ENCODE peak calls at places on chromosomes 3 and 15, in six cellular contexts. S is pancreas, W is Peyer's patch, U is RPMI7951, L is amniotic stem cell, N is suprapubic skin. M is an unnamed sample.

GRCh38 chr3:7074217-7074616 is 213.3 kb downstream of the GRM7 start:
- DNase-seq in S (no peak), W (no peak), U (no peak), L (no peak), N (no peak), M (no peak)

GRCh38 chr3:37990527-37990926 is at the start of gene VILL:
- DNase-seq in S (peak), W (peak), U (no peak), L (no peak), N (peak), M (no peak)

GRCh38 chr3:38617586-38617985 is 31.9 kb downstream of the SCN5A start:
- DNase-seq in S (no peak), W (no peak), U (no peak), L (no peak), N (no peak), M (no peak)

GRCh38 chr15:26051771-26052685 is 188.9 kb upstream of the ATP10A start:
- DNase-seq in S (no peak), W (no peak), U (no peak), L (no peak), N (no peak), M (no peak)

GRCh38 chr3:102192575-102192974 is 242.2 kb upstream of the ZPLD1 start:
- DNase-seq in S (no peak), W (no peak), U (no peak), L (no peak), N (no peak), M (no peak)

GRCh38 chr3:29441422-29441821 is 160.6 kb downstream of the RBMS3 start:
- DNase-seq in S (no peak), W (no peak), U (no peak), L (no peak), N (no peak), M (no peak)

GRCh38 chr3:157099337-157100078 is 60.4 kb downstream of the CCNL1 start:
- DNase-seq in S (no peak), W (no peak), U (no peak), L (no peak), N (no peak), M (no peak)

GRCh38 chr3:32392530-32393302 is 1.1 kb downstream of the CMTM7 start:
- DNase-seq in S (peak), W (peak), U (peak), L (peak), N (no peak), M (no peak)

GRCh38 chr3:49469037-49469875 is 811 bp upstream of the DAG1 start:
- DNase-seq in S (peak), W (peak), U (peak), L (peak), N (peak), M (peak)

GRCh38 chr3:197508924-197509775 is 46.6 kb downstream of the BDH1 start:
- DNase-seq in S (no peak), W (no peak), U (no peak), L (no peak), N (no peak), M (no peak)

GRCh38 chr3:88003115-88003755 is 55.6 kb downstream of the CGGBP1 start:
- DNase-seq in S (no peak), W (no peak), U (peak), L (no peak), N (no peak), M (no peak)

GRCh38 chr3:70851066-70851465 is 538.6 kb upstream of the MDFIC2 start:
- DNase-seq in S (no peak), W (no peak), U (no peak), L (no peak), N (no peak), M (no peak)

GRCh38 chr15:74616020-74616939 is 644 bp downstream of the CLK3 start:
- DNase-seq in S (peak), W (peak), U (peak), L (peak), N (peak), M (peak)

GRCh38 chr15:93748710-93749109 is 482.7 kb upstream of the MCTP2 start:
- DNase-seq in S (no peak), W (no peak), U (no peak), L (no peak), N (no peak), M (no peak)

GRCh38 chr15:40343512-40343911 is 2.8 kb upstream of the CCDC9B start:
- DNase-seq in S (no peak), W (no peak), U (peak), L (peak), N (no peak), M (no peak)

GRCh38 chr3:40414270-40414669 is 27.3 kb downstream of the ENTPD3 start:
- DNase-seq in S (no peak), W (no peak), U (no peak), L (no peak), N (no peak), M (no peak)

GRCh38 chr3:15063656-15064286 is 1.3 kb downstream of the MRPS25 start:
- DNase-seq in S (no peak), W (no peak), U (no peak), L (no peak), N (no peak), M (no peak)

GRCh38 chr15:45187894-45188830 is at the start of gene SHF:
- DNase-seq in S (no peak), W (peak), U (peak), L (no peak), N (peak), M (no peak)

GRCh38 chr15:92847841-92848240 is 52.3 kb upstream of the CHD2 start:
- DNase-seq in S (no peak), W (no peak), U (no peak), L (no peak), N (no peak), M (no peak)

GRCh38 chr3:42778644-42779043 is 5.6 kb upstream of the CCDC13 start:
- DNase-seq in S (no peak), W (no peak), U (no peak), L (no peak), N (no peak), M (no peak)

GRCh38 chr15:74977599-74977998 is 17.8 kb upstream of the SCAMP5 start:
- DNase-seq in S (no peak), W (no peak), U (no peak), L (no peak), N (no peak), M (no peak)

GRCh38 chr15:65618575-65619109 is 3.1 kb upstream of the SLC24A1 start:
- DNase-seq in S (no peak), W (no peak), U (no peak), L (no peak), N (no peak), M (no peak)

GRCh38 chr15:70344666-70345065 is 246.9 kb upstream of the TLE3 start:
- DNase-seq in S (peak), W (no peak), U (no peak), L (no peak), N (no peak), M (peak)